ENCODE peak calls at places on chromosomes 11 and 22, in four cellular contexts. B is cardiac fibroblast, F is HuH-7, K is left ventricle myocardium inferior. X is an unnamed sample.

GRCh38 chr22:32698926-32699619 is 102.4 kb upstream of the TIMP3 start:
- DNase-seq in B (peak), F (no peak), K (peak), X (peak)

GRCh38 chr11:1152316-1153104 is 5.2 kb upstream of the MUC5AC start:
- DNase-seq in K (no peak), B (peak), F (peak), X (no peak)

GRCh38 chr11:93905384-93905783 is 55.0 kb upstream of the VSTM5 start:
- DNase-seq in K (no peak), B (peak), F (no peak), X (no peak)

GRCh38 chr11:67265633-67266423 is 445 bp upstream of the GRK2 start:
- DNase-seq in B (peak), K (peak), F (peak), X (peak)

GRCh38 chr11:15754221-15754620 is 602.1 kb downstream of the SOX6 start:
- DNase-seq in F (no peak), B (no peak), K (no peak), X (no peak)

GRCh38 chr22:41308054-41308453 is 6.7 kb downstream of the ZC3H7B start:
- DNase-seq in F (no peak), K (no peak), B (peak), X (no peak)

GRCh38 chr22:46618667-46619066 is 1.5 kb upstream of the GRAMD4 start:
- DNase-seq in B (no peak), K (peak), F (no peak), X (no peak)

GRCh38 chr11:115247404-115247803 is 256.8 kb downstream of the CADM1 start:
- DNase-seq in B (no peak), F (no peak), K (no peak), X (no peak)

GRCh38 chr22:22901578-22902218 is 14.1 kb downstream of the IGLL5 start:
- DNase-seq in K (no peak), B (no peak), F (no peak), X (no peak)

GRCh38 chr22:50576806-50577696 is 1.2 kb downstream of the CPT1B start:
- DNase-seq in B (no peak), K (no peak), F (no peak), X (no peak)

GRCh38 chr11:6825333-6825744 is 20.1 kb upstream of the OR10A5 start:
- DNase-seq in K (no peak), F (no peak), B (no peak), X (no peak)

GRCh38 chr11:38718659-38719058 is 2120.6 kb upstream of the RAG2 start:
- DNase-seq in K (no peak), B (no peak), F (no peak), X (no peak)

GRCh38 chr11:22163394-22163797 is 29.5 kb upstream of the ANO5 start:
- DNase-seq in F (no peak), B (no peak), K (no peak), X (no peak)

GRCh38 chr11:124098142-124098541 is 17.1 kb upstream of the VWA5A start:
- DNase-seq in B (no peak), F (no peak), K (no peak), X (no peak)

GRCh38 chr11:34331329-34331728 is 26.5 kb downstream of the ABTB2 start:
- DNase-seq in K (no peak), F (no peak), B (peak), X (no peak)

GRCh38 chr11:36729765-36730164 is 131.7 kb upstream of the RAG2 start:
- DNase-seq in K (no peak), F (no peak), B (no peak), X (no peak)

GRCh38 chr11:34810107-34810562 is 106.0 kb downstream of the APIP start:
- DNase-seq in B (no peak), F (no peak), K (no peak), X (no peak)

GRCh38 chr11:35629914-35630313 is 11.7 kb downstream of the FJX1 start:
- DNase-seq in F (no peak), K (no peak), B (peak), X (peak)

GRCh38 chr11:70671083-70671482 is 272.8 kb downstream of the CTTN start:
- DNase-seq in B (no peak), K (no peak), F (no peak), X (no peak)

GRCh38 chr11:65021003-65021402 is 6.2 kb upstream of the SNX15 start:
- DNase-seq in F (no peak), K (no peak), B (no peak), X (no peak)

GRCh38 chr22:21443735-21444421 is 23.3 kb upstream of the TMEM191C start:
- DNase-seq in B (no peak), K (no peak), F (no peak), X (no peak)

GRCh38 chr11:2268911-2269600 is 1.3 kb downstream of the ASCL2 start:
- DNase-seq in F (peak), B (peak), K (peak), X (peak)

GRCh38 chr11:93570759-93571413 is 27.7 kb upstream of the SMCO4 start:
- DNase-seq in K (no peak), B (peak), F (peak), X (peak)

GRCh38 chr11:73201249-73201648 is 16.8 kb upstream of the P2RY2 start:
- DNase-seq in B (peak), F (no peak), K (no peak), X (no peak)

GRCh38 chr11:36381005-36381350 is 84.9 kb downstream of the PRR5L start:
- DNase-seq in K (no peak), B (no peak), F (no peak), X (no peak)

GRCh38 chr11:121469910-121470309 is 17.1 kb upstream of the SORL1-AS1 start:
- DNase-seq in F (no peak), B (no peak), K (no peak), X (no peak)

GRCh38 chr11:77213589-77214428 is 85.8 kb downstream of the MYO7A start:
- DNase-seq in B (no peak), F (no peak), K (no peak), X (no peak)

GRCh38 chr11:14184548-14184947 is 174.4 kb downstream of the RRAS2 start:
- DNase-seq in B (peak), K (no peak), F (no peak), X (peak)

GRCh38 chr11:109249597-109249996 is 172.4 kb upstream of the C11orf87 start:
- DNase-seq in F (no peak), K (no peak), B (no peak), X (no peak)